ENCODE peak calls at places on chromosome 19, in four cellular contexts. U is AG09309; K is A549; E is CD4-positive, alpha-beta memory T cell. I is an unnamed sample.

GRCh38 chr19:44093931-44094765 is at the start of gene ZNF224:
- DNase-seq in U (peak; percentile 51), K (peak; percentile 97), E (peak; percentile 73), I (peak; percentile 76)

GRCh38 chr19:1619703-1620102 is 14.4 kb upstream of the UQCR11 start:
- DNase-seq in U (no peak), K (no peak), E (no peak), I (no peak)

GRCh38 chr19:37551123-37551993 is 43.2 kb downstream of the ZNF571 start:
- DNase-seq in U (no peak), K (no peak), E (peak; percentile 48), I (no peak)

GRCh38 chr19:14347999-14348889 is 33.0 kb upstream of the ADGRE5 start:
- DNase-seq in U (no peak), K (peak; percentile 76), E (peak; percentile 60), I (no peak)

GRCh38 chr19:10587022-10587838 is at the start of gene AP1M2:
- DNase-seq in U (no peak), K (no peak), E (no peak), I (no peak)

GRCh38 chr19:33175886-33176669 is 18.1 kb upstream of the LRP3 start:
- DNase-seq in U (no peak), K (peak; percentile 82), E (peak; percentile 16), I (no peak)

GRCh38 chr19:43782689-43783231 is 2.0 kb upstream of the KCNN4 start:
- DNase-seq in U (no peak), K (no peak), E (no peak), I (no peak)

GRCh38 chr19:41998246-41999020 is 4.4 kb upstream of the ATP1A3 start:
- DNase-seq in U (no peak), K (peak; percentile 86), E (no peak), I (no peak)

GRCh38 chr19:42514449-42514848 is 13.8 kb downstream of the CEACAM1 start:
- DNase-seq in U (no peak), K (no peak), E (no peak), I (no peak)

GRCh38 chr19:31591258-31591657 is 242.0 kb upstream of the TSHZ3 start:
- DNase-seq in U (no peak), K (no peak), E (no peak), I (no peak)

GRCh38 chr19:5821521-5822180 is 16.8 kb downstream of the NRTN start:
- DNase-seq in U (no peak), K (no peak), E (no peak), I (no peak)

GRCh38 chr19:5820785-5821184 is 15.9 kb downstream of the NRTN start:
- DNase-seq in U (no peak), K (no peak), E (no peak), I (no peak)

GRCh38 chr19:5824791-5825577 is 14.5 kb downstream of the FUT6 start:
- DNase-seq in U (no peak), K (no peak), E (no peak), I (no peak)

GRCh38 chr19:5822181-5822844 is 17.2 kb downstream of the FUT6 start:
- DNase-seq in U (no peak), K (no peak), E (no peak), I (no peak)

DNA sequence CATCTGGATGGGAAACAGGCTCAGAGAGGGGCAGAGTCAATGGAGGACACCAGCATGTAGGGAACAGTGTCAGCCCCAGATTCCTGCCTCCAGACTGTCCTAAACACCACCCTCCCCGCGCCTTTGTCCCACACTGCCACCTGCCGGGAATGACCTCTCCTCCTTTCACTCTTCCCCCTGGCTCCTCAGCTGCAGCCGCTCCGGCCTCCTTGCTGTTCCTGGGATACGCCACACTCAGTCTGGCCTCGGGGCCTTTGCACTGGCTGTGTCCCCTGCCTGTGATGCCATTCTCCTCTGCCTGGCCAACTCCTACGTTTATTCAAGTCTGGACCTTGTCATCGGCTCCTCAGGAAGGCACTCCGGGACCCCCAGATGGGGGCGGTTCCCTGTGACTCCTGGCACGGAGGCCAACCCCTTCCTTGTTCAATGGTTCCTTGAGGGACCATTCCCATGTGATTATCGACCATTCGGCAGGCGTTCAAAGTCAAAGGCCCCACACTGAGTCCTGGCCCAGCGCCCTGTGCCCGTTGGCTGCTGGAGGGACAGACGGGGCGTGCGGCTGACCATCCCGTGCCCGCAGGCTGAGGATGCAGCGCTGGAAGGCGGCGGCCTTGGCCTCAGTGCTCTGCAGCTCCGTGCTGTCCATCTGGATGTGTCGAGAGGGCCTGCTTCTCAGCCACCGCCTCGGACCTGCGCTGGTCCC is 15.8 kb downstream of the FUT6 start:
- DNase-seq in U (no peak), K (peak; percentile 53), E (no peak), I (no peak)
- H3K4me3 ChIP-seq in U (no peak overlapping the region), K (no peak overlapping the region), E (no peak overlapping the region), I (no peak overlapping the region)

GRCh38 chr19:3396881-3397265 is 30.5 kb downstream of the NFIC start:
- DNase-seq in U (no peak), K (no peak), E (no peak), I (no peak)
- H3K4me3 ChIP-seq in U (no peak overlapping the region), K (no peak overlapping the region), E (no peak overlapping the region), I (no peak overlapping the region)

GRCh38 chr19:48249502-48250014 is 6.2 kb downstream of the CARD8 start:
- DNase-seq in U (no peak), K (no peak), E (peak; percentile 74), I (no peak)

GRCh38 chr19:48244289-48244688 is 11.4 kb downstream of the CARD8 start:
- DNase-seq in U (no peak), K (no peak), E (peak; percentile 47), I (peak; percentile 44)

GRCh38 chr19:48246101-48246500 is 9.6 kb downstream of the CARD8 start:
- DNase-seq in U (no peak), K (no peak), E (no peak), I (no peak)

GRCh38 chr19:48248081-48248833 is 7.5 kb downstream of the CARD8 start:
- DNase-seq in U (no peak), K (no peak), E (peak; percentile 11), I (no peak)

DNA sequence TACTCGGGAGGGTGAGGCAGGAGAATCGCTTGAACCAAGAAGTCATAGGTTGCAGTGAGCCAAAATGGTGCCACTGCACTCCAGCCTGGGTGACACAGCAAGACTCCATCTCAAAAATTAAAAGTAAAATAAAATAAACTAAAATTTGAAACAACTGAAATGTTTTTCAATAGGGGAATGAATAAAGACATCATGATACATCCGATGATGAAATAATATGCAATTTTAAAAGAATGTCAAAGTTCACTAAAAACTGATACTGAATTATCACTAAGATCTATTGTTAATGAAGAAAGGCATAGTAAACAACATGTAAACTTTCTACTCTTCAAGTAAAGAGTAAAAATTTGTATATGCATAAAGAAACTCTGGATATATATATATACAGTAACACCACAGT is 8.5 kb downstream of the CARD8 start:
- DNase-seq in U (no peak), K (no peak), E (no peak), I (no peak)
- H3K4me3 ChIP-seq in U (no peak overlapping the region), K (no peak overlapping the region), E (no peak overlapping the region), I (no peak overlapping the region)

GRCh38 chr19:50330365-50331078 is 1.3 kb upstream of the KCNC3 start:
- DNase-seq in U (no peak), K (peak; percentile 94), E (peak; percentile 79), I (peak; percentile 84)
- H3K4me3 ChIP-seq in U (no peak overlapping the region), K (peak overlapping the region; percentile 60), E (peak overlapping the region; percentile 37), I (peak overlapping the region; percentile 54)

I was measured in Jurkat, Clone E6-1.